ENCODE peak calls at places on chromosomes 7 and 10, in five cellular contexts. One of them, this sample, is unnamed.

GRCh38 chr7:20831451-20831850 is 44.8 kb upstream of the SP8 start:
- DNase-seq in HepG2: no peak
- DNase-seq in SK-N-SH: no peak
- DNase-seq in K562: no peak
- DNase-seq in GM12878: no peak
- DNase-seq in this sample: no peak

GRCh38 chr7:143003393-143004051 is 23.4 kb downstream of the OR9A2 start:
- DNase-seq in HepG2: peak
- DNase-seq in SK-N-SH: peak
- DNase-seq in K562: peak
- DNase-seq in GM12878: peak
- DNase-seq in this sample: peak

GRCh38 chr10:99654791-99655190 is 4.5 kb upstream of the ENTPD7 start:
- DNase-seq in HepG2: no peak
- DNase-seq in SK-N-SH: no peak
- DNase-seq in K562: no peak
- DNase-seq in GM12878: no peak
- DNase-seq in this sample: no peak

GRCh38 chr10:69057261-69057950 is 30.5 kb upstream of the SRGN start:
- DNase-seq in HepG2: peak
- DNase-seq in SK-N-SH: no peak
- DNase-seq in K562: no peak
- DNase-seq in GM12878: no peak
- DNase-seq in this sample: no peak

GRCh38 chr7:74027683-74028320 is at the start of gene ELN:
- DNase-seq in HepG2: no peak
- DNase-seq in SK-N-SH: peak
- DNase-seq in K562: no peak
- DNase-seq in GM12878: no peak
- DNase-seq in this sample: no peak

GRCh38 chr7:128045766-128046165 is 14.5 kb upstream of the LRRC4 start:
- DNase-seq in HepG2: no peak
- DNase-seq in SK-N-SH: no peak
- DNase-seq in K562: no peak
- DNase-seq in GM12878: no peak
- DNase-seq in this sample: no peak

GRCh38 chr7:37894671-37895070 is 21.9 kb downstream of the SFRP4 start:
- DNase-seq in HepG2: no peak
- DNase-seq in SK-N-SH: no peak
- DNase-seq in K562: no peak
- DNase-seq in GM12878: no peak
- DNase-seq in this sample: no peak

GRCh38 chr7:7246223-7246622 is 63.9 kb downstream of the C1GALT1 start:
- DNase-seq in HepG2: no peak
- DNase-seq in SK-N-SH: no peak
- DNase-seq in K562: no peak
- DNase-seq in GM12878: no peak
- DNase-seq in this sample: no peak

GRCh38 chr10:56547163-56547562 is 186.1 kb upstream of the ZWINT start:
- DNase-seq in HepG2: no peak
- DNase-seq in SK-N-SH: peak
- DNase-seq in K562: no peak
- DNase-seq in GM12878: no peak
- DNase-seq in this sample: no peak

GRCh38 chr10:132417957-132418441 is 21.0 kb downstream of the PWWP2B start:
- DNase-seq in HepG2: no peak
- DNase-seq in SK-N-SH: peak
- DNase-seq in K562: no peak
- DNase-seq in GM12878: no peak
- DNase-seq in this sample: no peak

GRCh38 chr10:92124524-92125168 is 166.2 kb downstream of the CPEB3 start:
- DNase-seq in HepG2: peak
- DNase-seq in SK-N-SH: no peak
- DNase-seq in K562: no peak
- DNase-seq in GM12878: no peak
- DNase-seq in this sample: no peak

GRCh38 chr7:105691029-105691691 is 109.9 kb upstream of the EFCAB10 start:
- DNase-seq in HepG2: no peak
- DNase-seq in SK-N-SH: no peak
- DNase-seq in K562: no peak
- DNase-seq in GM12878: no peak
- DNase-seq in this sample: no peak

GRCh38 chr7:20331231-20331880 is 656 bp downstream of the ITGB8 start:
- DNase-seq in HepG2: no peak
- DNase-seq in SK-N-SH: peak
- DNase-seq in K562: no peak
- DNase-seq in GM12878: no peak
- DNase-seq in this sample: no peak

GRCh38 chr10:124025638-124026336 is 67.6 kb downstream of the CHST15 start:
- DNase-seq in HepG2: peak
- DNase-seq in SK-N-SH: peak
- DNase-seq in K562: peak
- DNase-seq in GM12878: no peak
- DNase-seq in this sample: peak

GRCh38 chr7:20280475-20281351 is 50.0 kb upstream of the ITGB8 start:
- DNase-seq in HepG2: no peak
- DNase-seq in SK-N-SH: peak
- DNase-seq in K562: no peak
- DNase-seq in GM12878: no peak
- DNase-seq in this sample: no peak

GRCh38 chr10:113867904-113868303 is 13.4 kb downstream of the NHLRC2 start:
- DNase-seq in HepG2: no peak
- DNase-seq in SK-N-SH: no peak
- DNase-seq in K562: no peak
- DNase-seq in GM12878: no peak
- DNase-seq in this sample: no peak

GRCh38 chr10:111018021-111018420 is 58.8 kb upstream of the ADRA2A start:
- DNase-seq in HepG2: no peak
- DNase-seq in SK-N-SH: no peak
- DNase-seq in K562: no peak
- DNase-seq in GM12878: no peak
- DNase-seq in this sample: no peak

GRCh38 chr7:22108151-22108845 is 162.6 kb upstream of the CDCA7L start:
- DNase-seq in HepG2: no peak
- DNase-seq in SK-N-SH: no peak
- DNase-seq in K562: no peak
- DNase-seq in GM12878: no peak
- DNase-seq in this sample: no peak

GRCh38 chr7:158021836-158022235 is 565.8 kb downstream of the PTPRN2 start:
- DNase-seq in HepG2: no peak
- DNase-seq in SK-N-SH: no peak
- DNase-seq in K562: no peak
- DNase-seq in GM12878: no peak
- DNase-seq in this sample: no peak

GRCh38 chr10:122850705-122851640 is 5.3 kb upstream of the CUZD1 start:
- DNase-seq in HepG2: no peak
- DNase-seq in SK-N-SH: no peak
- DNase-seq in K562: no peak
- DNase-seq in GM12878: no peak
- DNase-seq in this sample: no peak

GRCh38 chr7:134548877-134549276 is at the start of gene AKR1B15:
- DNase-seq in HepG2: no peak
- DNase-seq in SK-N-SH: no peak
- DNase-seq in K562: no peak
- DNase-seq in GM12878: peak
- DNase-seq in this sample: no peak

GRCh38 chr7:108104324-108104723 is 25.8 kb downstream of the LAMB4 start:
- DNase-seq in HepG2: no peak
- DNase-seq in SK-N-SH: no peak
- DNase-seq in K562: no peak
- DNase-seq in GM12878: no peak
- DNase-seq in this sample: no peak

GRCh38 chr7:22694597-22695207 is 32.3 kb upstream of the IL6 start:
- DNase-seq in HepG2: no peak
- DNase-seq in SK-N-SH: no peak
- DNase-seq in K562: no peak
- DNase-seq in GM12878: no peak
- DNase-seq in this sample: no peak

GRCh38 chr10:24826022-24826421 is 102.3 kb upstream of the ARHGAP21 start:
- DNase-seq in HepG2: no peak
- DNase-seq in SK-N-SH: no peak
- DNase-seq in K562: no peak
- DNase-seq in GM12878: no peak
- DNase-seq in this sample: no peak

GRCh38 chr10:46053534-46054434 is 7.7 kb upstream of the MSMB start:
- DNase-seq in HepG2: no peak
- DNase-seq in SK-N-SH: no peak
- DNase-seq in K562: no peak
- DNase-seq in GM12878: no peak
- DNase-seq in this sample: no peak

GRCh38 chr7:44638611-44639557 is 32.5 kb downstream of the OGDH start:
- DNase-seq in HepG2: peak
- DNase-seq in SK-N-SH: peak
- DNase-seq in K562: peak
- DNase-seq in GM12878: peak
- DNase-seq in this sample: peak

GRCh38 chr10:100978121-100978895 is 9.0 kb downstream of the MRPL43 start:
- DNase-seq in HepG2: no peak
- DNase-seq in SK-N-SH: no peak
- DNase-seq in K562: no peak
- DNase-seq in GM12878: no peak
- DNase-seq in this sample: no peak

GRCh38 chr7:127632276-127632910 is 14.5 kb upstream of the PAX4 start:
- DNase-seq in HepG2: no peak
- DNase-seq in SK-N-SH: no peak
- DNase-seq in K562: no peak
- DNase-seq in GM12878: no peak
- DNase-seq in this sample: no peak

GRCh38 chr10:64973391-64973790 is 1452.2 kb downstream of the REEP3 start:
- DNase-seq in HepG2: no peak
- DNase-seq in SK-N-SH: no peak
- DNase-seq in K562: no peak
- DNase-seq in GM12878: no peak
- DNase-seq in this sample: no peak

GRCh38 chr10:85003083-85003482 is 674.7 kb downstream of the CCSER2 start:
- DNase-seq in HepG2: no peak
- DNase-seq in SK-N-SH: no peak
- DNase-seq in K562: no peak
- DNase-seq in GM12878: no peak
- DNase-seq in this sample: no peak

GRCh38 chr7:73769481-73770001 is 529 bp downstream of the CLDN3 start:
- DNase-seq in HepG2: no peak
- DNase-seq in SK-N-SH: no peak
- DNase-seq in K562: no peak
- DNase-seq in GM12878: no peak
- DNase-seq in this sample: no peak

GRCh38 chr7:36109013-36109627 is 43.9 kb upstream of the EEPD1 start:
- DNase-seq in HepG2: no peak
- DNase-seq in SK-N-SH: no peak
- DNase-seq in K562: no peak
- DNase-seq in GM12878: no peak
- DNase-seq in this sample: no peak

GRCh38 chr7:102279537-102280400 is 6.9 kb upstream of the SH2B2 start:
- DNase-seq in HepG2: peak
- DNase-seq in SK-N-SH: peak
- DNase-seq in K562: peak
- DNase-seq in GM12878: no peak
- DNase-seq in this sample: peak

GRCh38 chr7:133961724-133962123 is 165.4 kb upstream of the LRGUK start:
- DNase-seq in HepG2: no peak
- DNase-seq in SK-N-SH: no peak
- DNase-seq in K562: no peak
- DNase-seq in GM12878: no peak
- DNase-seq in this sample: no peak

GRCh38 chr10:117677239-117677638 is 134.7 kb downstream of the EMX2 start:
- DNase-seq in HepG2: no peak
- DNase-seq in SK-N-SH: no peak
- DNase-seq in K562: no peak
- DNase-seq in GM12878: no peak
- DNase-seq in this sample: peak

DNA sequence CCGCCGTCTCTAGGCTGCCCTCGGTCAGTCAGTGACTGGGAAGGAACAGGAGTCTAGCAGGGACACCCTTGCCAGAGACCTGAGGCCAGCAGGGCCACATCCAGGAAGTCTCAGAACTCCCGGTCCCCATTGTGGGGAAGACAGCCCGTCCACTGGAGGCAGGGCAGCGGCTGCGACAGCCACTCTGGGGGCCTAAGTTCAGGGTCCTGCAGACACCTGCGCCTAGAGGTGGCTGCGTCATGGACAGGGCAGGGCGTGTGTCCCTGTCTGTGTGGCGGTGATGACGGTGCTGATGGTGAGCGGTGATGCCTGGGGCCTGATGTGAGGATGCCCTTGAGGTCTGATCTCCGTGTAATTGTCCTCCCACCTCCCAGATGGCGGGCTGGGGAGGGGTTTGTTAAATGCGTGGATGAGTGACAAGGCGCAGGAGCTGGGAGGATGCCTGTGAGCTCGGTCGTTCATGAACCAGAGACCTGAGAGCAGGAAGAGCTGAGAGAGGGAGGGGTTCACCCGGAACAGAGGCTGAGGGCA is 537.9 kb upstream of the FOXK1 start:
- DNase-seq in HepG2: no peak
- DNase-seq in SK-N-SH: peak
- DNase-seq in K562: no peak
- DNase-seq in GM12878: no peak
- DNase-seq in this sample: no peak
- TF ChIP-seq SIN3A in HepG2: no peak
- TF ChIP-seq SIN3A in SK-N-SH: no peak
- TF ChIP-seq SIN3A in K562: no peak
- TF ChIP-seq SIN3A in GM12878: no peak
- TF ChIP-seq SIN3A in this sample: no peak

GRCh38 chr7:132275384-132275783 is 300.9 kb downstream of the PLXNA4 start:
- DNase-seq in HepG2: no peak
- DNase-seq in SK-N-SH: no peak
- DNase-seq in K562: no peak
- DNase-seq in GM12878: no peak
- DNase-seq in this sample: no peak
- TF ChIP-seq REST in HepG2: no peak
- TF ChIP-seq REST in SK-N-SH: no peak
- TF ChIP-seq REST in K562: no peak
- TF ChIP-seq REST in GM12878: no peak
- TF ChIP-seq REST in this sample: no peak

GRCh38 chr7:71389976-71390375 is 258.0 kb downstream of the GALNT17 start:
- DNase-seq in HepG2: no peak
- DNase-seq in SK-N-SH: no peak
- DNase-seq in K562: no peak
- DNase-seq in GM12878: no peak
- DNase-seq in this sample: no peak

DNA sequence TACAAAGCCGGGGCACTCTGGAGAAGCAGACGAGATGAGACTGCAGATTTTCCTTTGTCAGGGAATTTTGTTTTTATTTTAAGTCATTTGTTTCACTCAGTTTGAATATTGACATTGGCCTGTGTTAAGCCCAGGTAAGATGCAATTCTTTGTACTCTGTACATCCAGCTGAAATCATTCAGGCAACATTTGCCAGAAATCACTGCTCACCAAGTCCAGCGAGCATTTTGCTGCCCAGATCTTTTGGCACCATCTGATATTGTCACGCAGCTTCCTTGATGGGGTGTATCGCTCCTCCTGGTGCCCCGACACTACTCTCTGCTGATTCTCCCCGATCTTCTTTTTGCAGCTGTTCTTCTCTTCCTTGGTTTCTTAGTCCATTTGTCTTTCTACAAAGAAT is 261.7 kb downstream of the GALNT17 start:
- DNase-seq in HepG2: no peak
- DNase-seq in SK-N-SH: no peak
- DNase-seq in K562: no peak
- DNase-seq in GM12878: no peak
- DNase-seq in this sample: no peak
- TF ChIP-seq MAX in HepG2: no peak
- TF ChIP-seq MAX in SK-N-SH: no peak
- TF ChIP-seq MAX in K562: no peak
- TF ChIP-seq MAX in GM12878: no peak
- TF ChIP-seq MAX in this sample: no peak

GRCh38 chr10:32253300-32253699 is 93.7 kb downstream of the EPC1 start:
- DNase-seq in HepG2: no peak
- DNase-seq in SK-N-SH: no peak
- DNase-seq in K562: peak
- DNase-seq in GM12878: no peak
- DNase-seq in this sample: peak
- TF ChIP-seq SIN3A in HepG2: no peak
- TF ChIP-seq SIN3A in SK-N-SH: no peak
- TF ChIP-seq SIN3A in K562: no peak
- TF ChIP-seq SIN3A in GM12878: no peak
- TF ChIP-seq SIN3A in this sample: no peak

This sample was measured in HCT116.